ENCODE peak calls at places on chromosomes 3 and 15, in nine cellular contexts. T is right cardiac atrium; M is HepG2; J is PC-9; B is CD8-positive, alpha-beta T cell; G is A673; K is Panc1; E is cardiac muscle cell; R is ovary. Z is an unnamed sample.

GRCh38 chr3:121324320-121324719 is 221.5 kb downstream of the POLQ start:
- DNase-seq in G (no peak), B (no peak), J (no peak), E (no peak), M (no peak), K (no peak), T (no peak), R (no peak), Z (no peak)

GRCh38 chr3:12239301-12239700 is 49.6 kb upstream of the PPARG start:
- DNase-seq in T (peak; percentile 71), J (no peak), M (no peak), E (no peak), K (no peak), B (no peak), R (peak; percentile 65), G (peak; percentile 7), Z (no peak)

GRCh38 chr3:149538371-149538770 is 63.9 kb downstream of the TM4SF4 start:
- DNase-seq in T (no peak), G (no peak), K (no peak), J (no peak), M (no peak), B (no peak), R (no peak), E (no peak), Z (no peak)

GRCh38 chr3:172065534-172065933 is 26.2 kb downstream of the FNDC3B start:
- DNase-seq in E (no peak), K (no peak), G (peak; percentile 75), M (no peak), B (no peak), T (no peak), R (no peak), J (no peak), Z (no peak)

GRCh38 chr15:58442122-58442521 is 10.3 kb downstream of the LIPC start:
- DNase-seq in R (no peak), E (no peak), G (no peak), T (no peak), K (no peak), M (no peak), J (peak; percentile 85), B (no peak), Z (no peak)

GRCh38 chr3:37731895-37732294 is 129.8 kb upstream of the CTDSPL start:
- DNase-seq in E (no peak), J (no peak), G (no peak), R (no peak), M (no peak), K (no peak), T (no peak), B (no peak), Z (no peak)

GRCh38 chr3:101999177-101999778 is 150.0 kb downstream of the NFKBIZ start:
- DNase-seq in E (no peak), M (no peak), R (no peak), T (no peak), K (no peak), J (no peak), G (no peak), B (no peak), Z (no peak)

GRCh38 chr3:95348879-95349278 is 1286.0 kb downstream of the NSUN3 start:
- DNase-seq in T (no peak), M (no peak), R (no peak), E (no peak), G (no peak), K (no peak), J (no peak), B (no peak), Z (no peak)

GRCh38 chr3:131796558-131796957 is 238.3 kb downstream of the CPNE4 start:
- DNase-seq in E (no peak), J (no peak), R (no peak), G (peak; percentile 96), T (no peak), K (no peak), B (no peak), M (no peak), Z (no peak)

GRCh38 chr3:16055606-16056209 is 118.8 kb upstream of the GALNT15 start:
- DNase-seq in G (no peak), R (no peak), J (no peak), T (no peak), K (no peak), E (peak; percentile 42), B (no peak), M (no peak), Z (no peak)
- H3K4me1 ChIP-seq in G (no peaks in the 10 kb centered on the region), R (peaks cover 19% of the 10 kb centered on the region), J (peaks cover 28% of the 10 kb centered on the region), T (peaks cover 11% of the 10 kb centered on the region), K (peaks cover 16% of the 10 kb centered on the region), E (peaks cover 13% of the 10 kb centered on the region), B (no peaks in the 10 kb centered on the region), M (peaks cover 82% of the 10 kb centered on the region), Z (peaks cover 37% of the 10 kb centered on the region)

GRCh38 chr3:69763458-69763857 is 24.2 kb downstream of the MITF start:
- DNase-seq in R (no peak), B (no peak), M (no peak), E (no peak), T (no peak), J (no peak), K (no peak), G (no peak), Z (no peak)
- H3K4me1 ChIP-seq in R (peaks cover 19% of the 10 kb centered on the region), B (no peaks in the 10 kb centered on the region), M (no peaks in the 10 kb centered on the region), E (peaks cover 43% of the 10 kb centered on the region), T (peaks cover 8% of the 10 kb centered on the region), J (peaks cover 59% of the 10 kb centered on the region), K (peaks cover 20% of the 10 kb centered on the region), G (peaks cover 3% of the 10 kb centered on the region), Z (peaks cover 69% of the 10 kb centered on the region)

GRCh38 chr15:64640146-64640868 is 135.1 kb downstream of the RBPMS2 start:
- DNase-seq in J (no peak), B (no peak), R (no peak), M (peak; percentile 35), K (no peak), E (no peak), G (no peak), T (no peak), Z (no peak)

GRCh38 chr15:64642875-64643274 is 132.5 kb downstream of the RBPMS2 start:
- DNase-seq in T (no peak), K (no peak), G (no peak), J (no peak), R (no peak), B (no peak), M (peak; percentile 92), E (no peak), Z (no peak)

GRCh38 chr15:64647367-64647766 is 128.0 kb downstream of the RBPMS2 start:
- DNase-seq in R (no peak), B (no peak), J (no peak), M (no peak), T (no peak), K (no peak), E (no peak), G (no peak), Z (no peak)

GRCh38 chr15:64645995-64646394 is 129.4 kb downstream of the RBPMS2 start:
- DNase-seq in M (no peak), R (no peak), E (no peak), T (no peak), B (no peak), K (no peak), J (no peak), G (no peak), Z (no peak)

DNA sequence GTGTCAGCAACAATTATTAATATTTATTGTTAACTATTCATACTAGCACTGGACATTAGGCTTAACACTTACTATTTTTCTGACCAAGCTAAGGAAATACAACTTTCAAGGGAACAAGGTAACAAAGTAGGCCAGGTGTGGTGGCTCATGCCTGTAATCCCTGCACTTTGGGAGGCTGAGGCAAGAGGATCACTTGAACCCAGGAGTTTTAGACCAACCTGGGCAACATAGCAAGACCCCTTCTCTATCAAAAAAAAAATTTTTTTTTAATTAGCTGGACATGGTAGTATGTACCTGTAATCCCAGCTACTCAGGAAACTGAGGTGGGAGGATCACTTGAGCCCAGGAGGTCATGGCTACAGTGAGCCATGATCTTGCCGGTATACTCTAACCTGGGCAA is 131.7 kb downstream of the RBPMS2 start:
- DNase-seq in E (no peak), M (no peak), K (no peak), G (no peak), R (no peak), B (no peak), T (no peak), J (no peak), Z (no peak)
- H3K4me1 ChIP-seq in E (no peaks in the 10 kb centered on the region), M (peaks cover 59% of the 10 kb centered on the region), K (no peaks in the 10 kb centered on the region), G (peaks cover 3% of the 10 kb centered on the region), R (peaks cover 7% of the 10 kb centered on the region), B (peaks cover 25% of the 10 kb centered on the region), T (peaks cover 7% of the 10 kb centered on the region), J (no peaks in the 10 kb centered on the region), Z (peaks cover 12% of the 10 kb centered on the region)

GRCh38 chr15:73746883-73747282 is 6.3 kb downstream of the INSYN1 start:
- DNase-seq in M (no peak), B (no peak), K (no peak), G (no peak), J (no peak), E (no peak), R (no peak), T (no peak), Z (no peak)
- H3K4me1 ChIP-seq in M (no peaks in the 10 kb centered on the region), B (no peaks in the 10 kb centered on the region), K (peaks cover 16% of the 10 kb centered on the region), G (no peaks in the 10 kb centered on the region), J (peaks cover 15% of the 10 kb centered on the region), E (no peaks in the 10 kb centered on the region), R (peaks cover 6% of the 10 kb centered on the region), T (peaks cover 11% of the 10 kb centered on the region), Z (peaks cover 39% of the 10 kb centered on the region)

DNA sequence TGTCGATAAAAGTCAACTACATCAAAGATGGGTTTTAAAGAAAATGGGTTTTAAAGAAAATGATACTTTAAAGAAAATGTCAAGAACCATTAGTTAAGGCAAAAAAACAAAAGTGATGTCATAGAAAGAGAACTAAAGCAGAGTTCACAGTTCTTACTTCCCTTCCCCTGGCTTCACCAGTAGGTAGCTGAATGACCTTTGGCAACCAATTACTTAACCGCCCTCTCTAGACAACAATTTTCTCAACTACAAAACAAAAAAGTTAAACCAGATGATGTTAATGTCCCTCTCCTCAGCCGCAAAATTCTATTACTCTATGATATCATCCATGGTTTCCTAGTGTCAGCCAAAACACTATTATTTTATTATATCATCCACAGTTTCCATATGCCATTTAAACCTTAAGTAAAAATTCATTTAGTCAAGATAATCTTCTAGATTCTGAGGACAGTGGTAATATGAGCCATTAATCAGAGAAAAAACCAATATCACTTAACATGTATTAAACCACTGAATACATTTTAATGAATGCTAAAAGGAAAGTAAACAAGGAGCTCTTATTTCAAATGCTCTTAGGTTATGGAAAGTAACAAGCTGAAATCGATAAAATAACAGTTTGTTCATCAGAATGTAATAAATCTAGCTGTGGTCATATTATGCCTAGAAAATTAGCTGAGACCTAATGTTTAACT is 13.1 kb downstream of the RYK start:
- DNase-seq in E (no peak), K (no peak), T (no peak), M (peak; percentile 27), G (no peak), B (no peak), R (no peak), J (no peak), Z (no peak)
- H3K4me1 ChIP-seq in E (peaks cover 23% of the 10 kb centered on the region), K (peaks cover 48% of the 10 kb centered on the region), T (peaks cover 16% of the 10 kb centered on the region), M (peaks cover 59% of the 10 kb centered on the region), G (peaks cover 14% of the 10 kb centered on the region), B (peaks cover 19% of the 10 kb centered on the region), R (peaks cover 15% of the 10 kb centered on the region), J (peaks cover 30% of the 10 kb centered on the region), Z (peaks cover 81% of the 10 kb centered on the region)

GRCh38 chr3:123325766-123326256 is 123.1 kb downstream of the ADCY5 start:
- DNase-seq in G (no peak), K (no peak), R (no peak), B (no peak), M (no peak), E (no peak), T (no peak), J (no peak), Z (no peak)
- H3K4me1 ChIP-seq in G (no peaks in the 10 kb centered on the region), K (peaks cover 4% of the 10 kb centered on the region), R (peaks cover 10% of the 10 kb centered on the region), B (no peaks in the 10 kb centered on the region), M (peaks cover 10% of the 10 kb centered on the region), E (peaks cover 3% of the 10 kb centered on the region), T (peaks cover 2% of the 10 kb centered on the region), J (no peaks in the 10 kb centered on the region), Z (peaks cover 9% of the 10 kb centered on the region)